ENCODE peak calls at places on chromosomes 11 and 22, in five cellular contexts. L is stomach, F is H1, A is GM12878, Z is transverse colon. U is an unnamed sample. For H3K4me1, the result is how much of the 10 kb centered on the place peaks cover.

GRCh38 chr11:76788661-76789442 is 5.7 kb downstream of the TSKU start:
- DNase-seq in L (peak), F (no peak), A (no peak), Z (peak), U (no peak)

GRCh38 chr11:33699515-33700424 is 856 bp downstream of the C11orf91 start:
- DNase-seq in L (peak), F (no peak), A (no peak), Z (peak), U (no peak)

GRCh38 chr11:26841818-26842457 is 120.1 kb upstream of the SLC5A12 start:
- DNase-seq in L (no peak), F (no peak), A (no peak), Z (no peak), U (no peak)

GRCh38 chr22:28259774-28260173 is 340.7 kb upstream of the PITPNB start:
- DNase-seq in L (no peak), F (no peak), A (no peak), Z (no peak), U (no peak)

GRCh38 chr11:107676341-107676740 is 35.5 kb downstream of the SLN start:
- DNase-seq in L (no peak), F (no peak), A (no peak), Z (no peak), U (no peak)

GRCh38 chr11:135033545-135033944 is 621.5 kb upstream of the B3GAT1 start:
- DNase-seq in L (no peak), F (peak), A (no peak), Z (no peak), U (no peak)

GRCh38 chr11:108965602-108966001 is 300.7 kb downstream of the DDX10 start:
- DNase-seq in L (no peak), F (no peak), A (no peak), Z (no peak), U (no peak)

GRCh38 chr11:127866109-127866508 is 721.2 kb downstream of the ETS1 start:
- DNase-seq in L (no peak), F (no peak), A (no peak), Z (no peak), U (no peak)

GRCh38 chr22:41178425-41178975 is 26.6 kb upstream of the L3MBTL2 start:
- DNase-seq in L (no peak), F (peak), A (no peak), Z (peak), U (peak)

GRCh38 chr22:41256254-41256897 is 15.6 kb upstream of the CHADL start:
- DNase-seq in L (no peak), F (no peak), A (no peak), Z (no peak), U (no peak)

GRCh38 chr11:22624742-22625447 is 728 bp downstream of the FANCF start:
- DNase-seq in L (peak), F (peak), A (peak), Z (peak), U (no peak)

GRCh38 chr22:46576556-46577351 is 39.3 kb upstream of the CELSR1 start:
- DNase-seq in L (peak), F (no peak), A (no peak), Z (peak), U (no peak)

GRCh38 chr11:17013548-17014320 is 480 bp downstream of the PLEKHA7 start:
- DNase-seq in L (peak), F (peak), A (no peak), Z (peak), U (no peak)

GRCh38 chr11:3859373-3859881 is 4.0 kb downstream of the STIM1 start:
- DNase-seq in L (peak), F (no peak), A (no peak), Z (peak), U (no peak)
- TF ChIP-seq POLR2A in L (no peak), F (no peak), A (peak), Z (no peak), U (no peak)

GRCh38 chr11:24664399-24664798 is 167.5 kb downstream of the LUZP2 start:
- DNase-seq in L (no peak), F (no peak), A (no peak), Z (no peak), U (no peak)

GRCh38 chr11:24661313-24661712 is 164.5 kb downstream of the LUZP2 start:
- DNase-seq in L (no peak), F (no peak), A (no peak), Z (no peak), U (no peak)
- TF ChIP-seq EP300 in L (no peak), F (no peak), A (no peak), Z (no peak), U (no peak)

GRCh38 chr11:702731-703461 is 3.1 kb upstream of the EPS8L2 start:
- DNase-seq in L (peak), F (no peak), A (no peak), Z (peak), U (no peak)

GRCh38 chr11:699753-700152 is 4.1 kb downstream of the TMEM80 start:
- DNase-seq in L (no peak), F (no peak), A (no peak), Z (no peak), U (no peak)

GRCh38 chr11:704189-704798 is 1.7 kb upstream of the EPS8L2 start:
- DNase-seq in L (no peak), F (no peak), A (no peak), Z (no peak), U (no peak)

GRCh38 chr11:703515-703914 is 2.5 kb upstream of the EPS8L2 start:
- DNase-seq in L (no peak), F (no peak), A (no peak), Z (no peak), U (no peak)

DNA sequence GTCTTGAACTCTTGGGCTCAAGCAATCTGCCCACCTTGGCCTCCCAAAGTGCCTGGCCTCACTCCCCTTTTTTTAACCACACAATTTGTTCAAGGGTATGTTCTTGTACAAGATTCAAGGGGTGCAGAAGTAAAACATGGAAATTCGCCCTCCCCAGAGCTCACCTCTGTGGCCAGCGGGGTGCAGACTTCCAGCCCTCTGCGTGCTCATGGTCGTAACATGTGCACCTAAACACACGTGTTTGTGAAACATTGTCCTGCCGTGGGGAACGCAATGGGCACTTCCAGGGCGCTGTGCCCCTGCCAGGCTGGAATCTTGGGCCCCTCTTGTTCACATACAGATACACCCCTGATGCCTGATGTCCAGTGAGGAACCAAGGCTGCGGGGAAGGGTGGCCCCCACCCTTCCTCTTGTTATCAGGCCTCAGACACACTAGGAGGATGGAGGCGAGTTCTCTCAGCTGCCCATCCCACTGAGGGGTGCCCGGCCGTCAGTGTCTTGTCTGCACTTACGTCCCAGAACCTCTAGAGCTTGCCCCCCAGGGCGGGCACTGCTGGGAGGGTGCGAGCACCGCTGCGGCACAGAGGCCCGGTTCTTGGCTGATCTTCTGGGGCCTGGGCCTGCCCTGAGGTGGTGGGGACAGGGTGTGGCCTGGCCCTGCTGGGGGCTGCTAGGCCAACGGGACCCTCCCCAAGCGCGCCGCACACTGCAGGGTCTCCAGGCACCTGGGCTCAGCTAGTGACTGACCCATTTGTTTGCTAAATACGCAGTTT is 4.1 kb upstream of the EPS8L2 start:
- DNase-seq in L (no peak), F (no peak), A (no peak), Z (no peak), U (no peak)
- H3K4me1 ChIP-seq in L (half or more), F (under half), A (under half), Z (half or more), U (half or more)

GRCh38 chr11:60932605-60933346 is 8.5 kb downstream of the TMEM132A start:
- DNase-seq in L (no peak), F (no peak), A (no peak), Z (no peak), U (no peak)

GRCh38 chr11:60933416-60933815 is 9.2 kb downstream of the TMEM132A start:
- DNase-seq in L (no peak), F (no peak), A (no peak), Z (no peak), U (no peak)

GRCh38 chr11:60935676-60936442 is 11.6 kb downstream of the TMEM132A start:
- DNase-seq in L (no peak), F (no peak), A (no peak), Z (no peak), U (no peak)

GRCh38 chr11:60934790-60935605 is 10.7 kb downstream of the TMEM132A start:
- DNase-seq in L (no peak), F (no peak), A (no peak), Z (no peak), U (no peak)

GRCh38 chr11:60934091-60934789 is 10.0 kb downstream of the TMEM132A start:
- DNase-seq in L (no peak), F (no peak), A (no peak), Z (no peak), U (no peak)
- TF ChIP-seq POLR2A in L (no peak), F (no peak), A (peak), Z (no peak), U (no peak)

GRCh38 chr11:14626650-14627049 is 17.0 kb upstream of the PDE3B start:
- DNase-seq in L (no peak), F (no peak), A (no peak), Z (no peak), U (no peak)
- TF ChIP-seq EP300 in L (no peak), F (no peak), A (no peak), Z (no peak), U (no peak)

U was measured in tibial nerve.